ENCODE peak calls at places on chromosomes 4 and X, in seven cellular contexts. N is tibial nerve; S is ovary; H is CD8-positive, alpha-beta T cell; C is CD4-positive, alpha-beta T cell; A is H7; G is right lobe of liver. B is an unnamed sample.

GRCh38 chrX:85698921-85699320 is 319.5 kb upstream of the POF1B start:
- DNase-seq in N (no peak), S (no peak), H (no peak), C (no peak), A (no peak), G (no peak), B (peak; percentile 8)

GRCh38 chr4:1332686-1333085 is 14.3 kb upstream of the UVSSA start:
- DNase-seq in N (no peak), S (no peak), H (no peak), C (no peak), A (no peak), G (no peak), B (no peak)

GRCh38 chr4:22434895-22435294 is 81.0 kb downstream of the ADGRA3 start:
- DNase-seq in N (no peak), S (no peak), H (no peak), C (no peak), A (peak; percentile 20), G (peak; percentile 66), B (no peak)

GRCh38 chr4:156638332-156638731 is 333.3 kb downstream of the PDGFC start:
- DNase-seq in N (no peak), S (no peak), H (no peak), C (no peak), A (no peak), G (no peak), B (no peak)

GRCh38 chr4:126697748-126698147 is 935.0 kb upstream of the INTU start:
- DNase-seq in N (no peak), S (no peak), H (no peak), C (no peak), A (no peak), G (no peak), B (no peak)

GRCh38 chrX:154138857-154139256 is 5.2 kb upstream of the OPN1LW start:
- DNase-seq in N (no peak), S (no peak), H (no peak), C (no peak), A (no peak), G (no peak), B (no peak)

GRCh38 chrX:18931972-18932371 is 51.9 kb downstream of the PHKA2 start:
- DNase-seq in N (no peak), S (no peak), H (no peak), C (no peak), A (peak; percentile 81), G (no peak), B (no peak)

GRCh38 chr4:38894340-38894982 is 26.9 kb downstream of the FAM114A1 start:
- DNase-seq in N (no peak), S (no peak), H (no peak), C (no peak), A (no peak), G (no peak), B (no peak)

GRCh38 chrX:34656842-34657780 is at the start of gene TMEM47:
- DNase-seq in N (peak; percentile 30), S (peak; percentile 75), H (no peak), C (no peak), A (peak; percentile 90), G (peak; percentile 80), B (peak; percentile 78)

GRCh38 chr4:159606835-159607234 is 504.0 kb downstream of the RAPGEF2 start:
- DNase-seq in N (no peak), S (no peak), H (no peak), C (no peak), A (no peak), G (no peak), B (no peak)

GRCh38 chrX:129649268-129650182 is 5.2 kb downstream of the APLN start:
- DNase-seq in N (no peak), S (no peak), H (no peak), C (no peak), A (peak; percentile 74), G (no peak), B (no peak)

GRCh38 chrX:65610040-65610439 is 57.4 kb upstream of the MSN start:
- DNase-seq in N (no peak), S (no peak), H (no peak), C (no peak), A (no peak), G (no peak), B (no peak)

GRCh38 chrX:35711281-35711680 is 86.9 kb upstream of the MAGEB16 start:
- DNase-seq in N (no peak), S (no peak), H (no peak), C (no peak), A (no peak), G (no peak), B (no peak)

GRCh38 chr4:47566566-47566965 is 81.5 kb downstream of the ATP10D start:
- DNase-seq in N (no peak), S (no peak), H (no peak), C (no peak), A (no peak), G (no peak), B (no peak)

DNA sequence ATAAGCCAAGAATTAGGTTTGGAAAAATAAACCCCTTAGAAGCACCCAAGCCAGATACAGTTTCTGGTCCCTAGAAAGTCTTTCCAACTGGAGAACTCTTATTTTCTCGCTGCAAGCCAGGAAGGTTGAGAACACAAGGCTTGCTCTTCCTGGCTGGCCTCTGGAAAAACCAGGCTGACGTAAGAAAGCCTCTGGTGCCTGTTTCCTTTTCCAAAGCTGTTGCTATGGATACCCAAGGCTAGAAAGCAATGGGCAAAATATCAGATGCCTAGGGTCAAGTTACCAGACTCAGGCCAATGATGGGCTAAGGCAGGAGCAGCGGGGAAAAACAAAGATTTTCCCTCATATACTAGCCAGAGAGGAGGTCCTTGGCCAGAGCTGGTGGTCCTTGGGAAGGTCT is 281.6 kb downstream of the KLHL13 start:
- DNase-seq in N (no peak), S (no peak), H (no peak), C (no peak), A (peak; percentile 2), G (no peak), B (no peak)
- H3K27me3 ChIP-seq in N (no peaks in the 10 kb centered on the region), S (no peaks in the 10 kb centered on the region), H (no peaks in the 10 kb centered on the region), C (no peaks in the 10 kb centered on the region), A (no peaks in the 10 kb centered on the region), G (no peaks in the 10 kb centered on the region), B (no peaks in the 10 kb centered on the region)

GRCh38 chr4:46387956-46388355 is 2.0 kb downstream of the GABRA2 start:
- DNase-seq in N (no peak), S (no peak), H (no peak), C (no peak), A (no peak), G (no peak), B (no peak)
- H3K27me3 ChIP-seq in N (no peaks in the 10 kb centered on the region), S (no peaks in the 10 kb centered on the region), H (peaks cover 3% of the 10 kb centered on the region), C (peaks cover 40% of the 10 kb centered on the region), A (peaks cover 40% of the 10 kb centered on the region), G (peaks cover 9% of the 10 kb centered on the region), B (peaks cover 54% of the 10 kb centered on the region)

GRCh38 chrX:124726313-124726712 is 379.9 kb downstream of the SH2D1A start:
- DNase-seq in N (no peak), S (no peak), H (no peak), C (no peak), A (no peak), G (no peak), B (no peak)
- H3K27me3 ChIP-seq in N (no peaks in the 10 kb centered on the region), S (no peaks in the 10 kb centered on the region), H (no peaks in the 10 kb centered on the region), C (no peaks in the 10 kb centered on the region), A (no peaks in the 10 kb centered on the region), G (no peaks in the 10 kb centered on the region), B (no peaks in the 10 kb centered on the region)

GRCh38 chrX:145068450-145068849 is 178.9 kb upstream of the SPANXN1 start:
- DNase-seq in N (no peak), S (no peak), H (no peak), C (no peak), A (no peak), G (no peak), B (no peak)
- H3K27me3 ChIP-seq in N (no peaks in the 10 kb centered on the region), S (no peaks in the 10 kb centered on the region), H (no peaks in the 10 kb centered on the region), C (no peaks in the 10 kb centered on the region), A (no peaks in the 10 kb centered on the region), G (no peaks in the 10 kb centered on the region), B (no peaks in the 10 kb centered on the region)

B was measured in pancreas.